ENCODE peak calls at places on chromosome 10, in six cellular contexts. S is endothelial cell; U is stimulated activated CD8-positive, alpha-beta memory T cell treated with anti-CD3 and anti-CD28 coated beads, Interleukin-15, amount 100 ng/mL, for 24 hours; R is fibroblast of lung; D is upper lobe of right lung; C is LHCN-M2. Y is an unnamed sample.
A peak's percentile ranks its signal among the peaks of the same experiment; 100 is the strongest.

GRCh38 chr10:63268798-63269503 is 135.8 kb downstream of the NRBF2 start:
- DNase-seq in C (peak; percentile 99), R (peak; percentile 98), S (peak; percentile 49), D (no peak), U (peak; percentile 11), Y (peak; percentile 90)

GRCh38 chr10:17061418-17061817 is 68.2 kb downstream of the CUBN start:
- DNase-seq in C (peak; percentile 34), R (peak; percentile 71), U (no peak), S (no peak), D (no peak), Y (no peak)

GRCh38 chr10:34622914-34623313 is 192.2 kb downstream of the PARD3 start:
- DNase-seq in U (no peak), C (no peak), R (no peak), D (no peak), S (no peak), Y (no peak)

GRCh38 chr10:1570652-1571051 is 166.7 kb downstream of the ADARB2 start:
- DNase-seq in D (peak; percentile 38), U (no peak), R (no peak), S (no peak), C (no peak), Y (no peak)

GRCh38 chr10:75009426-75009825 is 102.0 kb upstream of the SAMD8 start:
- DNase-seq in R (no peak), S (no peak), U (no peak), D (no peak), C (no peak), Y (no peak)

GRCh38 chr10:60238408-60239100 is 151.1 kb downstream of the ANK3 start:
- DNase-seq in D (no peak), R (peak; percentile 62), S (no peak), C (peak; percentile 33), U (no peak), Y (no peak)

GRCh38 chr10:84293574-84294016 is 34.8 kb upstream of the CCSER2 start:
- DNase-seq in U (no peak), C (no peak), R (no peak), S (no peak), D (no peak), Y (no peak)

GRCh38 chr10:23514321-23514720 is 75.4 kb downstream of the OTUD1 start:
- DNase-seq in S (no peak), D (no peak), R (no peak), U (no peak), C (no peak), Y (no peak)

GRCh38 chr10:18211862-18212261 is 71.6 kb downstream of the CACNB2 start:
- DNase-seq in C (no peak), S (no peak), D (no peak), U (no peak), R (no peak), Y (no peak)

GRCh38 chr10:73886625-73887024 is 12.3 kb upstream of the CAMK2G start:
- DNase-seq in R (peak; percentile 17), U (no peak), D (no peak), C (no peak), S (no peak), Y (no peak)

GRCh38 chr10:117483056-117483590 is 59.4 kb upstream of the EMX2 start:
- DNase-seq in S (no peak), C (no peak), D (no peak), R (no peak), U (no peak), Y (no peak)

GRCh38 chr10:43557214-43557613 is 17.2 kb downstream of the ZNF239 start:
- DNase-seq in U (no peak), C (no peak), D (no peak), S (no peak), R (no peak), Y (no peak)

GRCh38 chr10:85222300-85222699 is 893.9 kb downstream of the CCSER2 start:
- DNase-seq in R (no peak), D (no peak), U (no peak), C (no peak), S (no peak), Y (no peak)

GRCh38 chr10:588246-589165 is 101.0 kb downstream of the DIP2C start:
- DNase-seq in D (peak; percentile 54), C (peak; percentile 84), S (no peak), U (no peak), R (peak; percentile 44), Y (peak; percentile 4)

GRCh38 chr10:117537436-117537903 is 5.1 kb upstream of the EMX2 start:
- DNase-seq in U (no peak), R (no peak), C (no peak), D (no peak), S (peak; percentile 66), Y (peak; percentile 49)

GRCh38 chr10:49161411-49161997 is 26.7 kb downstream of the TMEM273 start:
- DNase-seq in D (no peak), R (peak; percentile 66), U (no peak), S (no peak), C (peak; percentile 47), Y (peak; percentile 34)

GRCh38 chr10:131929122-131929845 is 28.5 kb downstream of the PPP2R2D start:
- DNase-seq in D (no peak), U (no peak), C (no peak), R (no peak), S (no peak), Y (peak; percentile 12)

GRCh38 chr10:75432176-75432575 is 752 bp downstream of the LRMDA start:
- DNase-seq in C (no peak), U (no peak), R (no peak), D (peak; percentile 55), S (no peak), Y (peak; percentile 44)

Y was measured in NCI-H526.